ENCODE peak calls at places on chromosomes 3 and 15, in four cellular contexts. U, Z, Y and R are unnamed samples.

GRCh38 chr3:170836491-170836890 is 33.5 kb downstream of the RPL22L1 start:
- DNase-seq in U (no peak), Z (no peak), Y (no peak), R (no peak)

GRCh38 chr3:105956311-105956710 is 87.5 kb upstream of the CBLB start:
- DNase-seq in U (no peak), Z (no peak), Y (no peak), R (no peak)

GRCh38 chr15:89360294-89360971 is 25.8 kb upstream of the POLG start:
- DNase-seq in U (no peak), Z (no peak), Y (no peak), R (no peak)

GRCh38 chr15:34820110-34820509 is 24.8 kb upstream of the ACTC1 start:
- DNase-seq in U (no peak), Z (no peak), Y (no peak), R (no peak)

GRCh38 chr3:173238091-173238490 is 97.1 kb upstream of the SPATA16 start:
- DNase-seq in U (peak; percentile 5), Z (no peak), Y (no peak), R (no peak)

GRCh38 chr3:138673641-138674040 is 65.1 kb downstream of the FAIM start:
- DNase-seq in U (peak; percentile 18), Z (no peak), Y (no peak), R (no peak)

GRCh38 chr3:40876019-40876418 is 323.3 kb upstream of the CTNNB1 start:
- DNase-seq in U (no peak), Z (no peak), Y (no peak), R (no peak)

GRCh38 chr15:75844629-75845390 is 1.6 kb downstream of the UBE2Q2 start:
- DNase-seq in U (no peak), Z (no peak), Y (no peak), R (no peak)

GRCh38 chr15:60695713-60696522 is 217.0 kb upstream of the ICE2 start:
- DNase-seq in U (no peak), Z (no peak), Y (no peak), R (no peak)

GRCh38 chr3:185065059-185065458 is 87.8 kb downstream of the C3orf70 start:
- DNase-seq in U (peak; percentile 13), Z (no peak), Y (no peak), R (no peak)

GRCh38 chr15:92643849-92644815 is 11.4 kb downstream of the FAM174B start:
- DNase-seq in U (no peak), Z (no peak), Y (no peak), R (no peak)

GRCh38 chr3:96813134-96813819 is 1.1 kb upstream of the EPHA6 start:
- DNase-seq in U (peak; percentile 0), Z (peak; percentile 70), Y (peak; percentile 13), R (no peak)

GRCh38 chr15:29726553-29726952 is 95.7 kb downstream of the TJP1 start:
- DNase-seq in U (no peak), Z (no peak), Y (no peak), R (no peak)

GRCh38 chr3:133693821-133694220 is 32.1 kb upstream of the TOPBP1 start:
- DNase-seq in U (no peak), Z (no peak), Y (no peak), R (no peak)

GRCh38 chr3:184570501-184570900 is 8.9 kb downstream of the EPHB3 start:
- DNase-seq in U (no peak), Z (no peak), Y (no peak), R (no peak)

GRCh38 chr15:60179786-60180391 is 175.8 kb downstream of the FOXB1 start:
- DNase-seq in U (peak; percentile 40), Z (no peak), Y (peak; percentile 3), R (peak; percentile 16)

GRCh38 chr3:190173426-190173825 is 52.7 kb upstream of the P3H2 start:
- DNase-seq in U (no peak), Z (no peak), Y (no peak), R (no peak)

GRCh38 chr15:84979651-84980050 is 2.0 kb upstream of the PDE8A start:
- DNase-seq in U (peak; percentile 70), Z (no peak), Y (no peak), R (no peak)

GRCh38 chr3:153180860-153181372 is 18.9 kb downstream of the RAP2B start:
- DNase-seq in U (no peak), Z (no peak), Y (no peak), R (no peak)

GRCh38 chr3:106963446-106963845 is 413.8 kb upstream of the CCDC54 start:
- DNase-seq in U (no peak), Z (no peak), Y (no peak), R (no peak)

GRCh38 chr3:88180398-88180999 is 30.7 kb downstream of the C3orf38 start:
- DNase-seq in U (peak; percentile 60), Z (no peak), Y (peak; percentile 27), R (peak; percentile 10)

GRCh38 chr3:17075907-17076306 is 191.2 kb downstream of the PLCL2 start:
- DNase-seq in U (peak; percentile 24), Z (no peak), Y (no peak), R (no peak)

GRCh38 chr15:33027636-33028035 is 166.9 kb downstream of the FMN1 start:
- DNase-seq in U (no peak), Z (no peak), Y (no peak), R (no peak)

GRCh38 chr15:66294932-66295235 is 1.5 kb downstream of the DIS3L start:
- DNase-seq in U (peak; percentile 18), Z (no peak), Y (no peak), R (no peak)

GRCh38 chr3:95289295-95289694 is 1226.4 kb downstream of the NSUN3 start:
- DNase-seq in U (no peak), Z (no peak), Y (no peak), R (no peak)

GRCh38 chr3:127787071-127787490 is 35.2 kb downstream of the MGLL start:
- DNase-seq in U (no peak), Z (no peak), Y (no peak), R (no peak)

GRCh38 chr3:46378426-46378942 is 7.7 kb downstream of the CCR5 start:
- DNase-seq in U (peak; percentile 80), Z (peak; percentile 38), Y (no peak), R (peak; percentile 48)

GRCh38 chr15:52179278-52180195 is 11.7 kb downstream of the GNB5 start:
- DNase-seq in U (peak; percentile 70), Z (peak; percentile 56), Y (peak; percentile 37), R (peak; percentile 65)
- TF ChIP-seq EGR1 in U (peak; percentile 49), Z (peak; percentile 41), Y (no peak), R (peak; percentile 67)

DNA sequence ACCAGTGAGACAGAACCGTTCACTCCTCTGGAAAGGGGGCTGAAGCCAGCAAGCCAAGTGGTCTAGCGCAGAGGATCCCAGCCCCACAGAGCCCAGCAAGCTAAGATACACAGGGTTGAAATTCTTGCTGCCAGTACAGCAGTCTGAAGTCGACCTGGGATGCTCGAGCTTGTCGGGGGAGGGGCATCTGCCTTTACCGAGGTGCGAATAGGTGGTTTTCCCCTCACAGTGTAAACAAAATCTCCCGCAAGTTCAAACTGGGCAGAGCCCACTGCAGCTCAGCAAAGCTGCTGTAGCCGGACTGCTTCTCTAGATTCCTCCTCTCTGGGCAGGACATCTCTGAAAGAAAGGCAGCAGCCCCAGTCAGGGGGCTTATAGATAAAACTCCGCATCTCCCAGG is 11.4 kb downstream of the CEP97 start:
- DNase-seq in U (no peak), Z (no peak), Y (no peak), R (no peak)
- TF ChIP-seq EGR1 in U (no peak), Z (no peak), Y (no peak), R (no peak)

DNA sequence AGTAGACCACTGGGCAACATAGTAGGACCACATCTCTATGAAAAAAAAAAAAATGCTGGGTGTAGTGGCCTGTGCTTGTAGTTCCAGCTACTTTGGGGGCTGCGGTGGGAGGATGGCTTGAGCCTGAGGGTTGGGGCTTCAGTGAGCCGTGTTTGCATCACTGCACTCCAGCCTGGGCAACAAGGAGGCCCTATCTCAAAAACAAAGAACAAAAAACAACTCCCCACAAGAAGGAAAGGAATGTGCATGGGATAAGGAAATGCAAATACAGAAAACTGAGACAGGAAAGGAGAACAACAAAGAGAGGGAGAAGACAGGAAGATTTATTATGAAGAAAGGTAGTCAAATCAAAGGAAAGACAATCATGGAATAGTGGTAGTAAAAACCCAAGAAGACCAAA is 101.5 kb upstream of the PTX3 start:
- DNase-seq in U (no peak), Z (no peak), Y (no peak), R (no peak)
- TF ChIP-seq EGR1 in U (no peak), Z (no peak), Y (no peak), R (no peak)

DNA sequence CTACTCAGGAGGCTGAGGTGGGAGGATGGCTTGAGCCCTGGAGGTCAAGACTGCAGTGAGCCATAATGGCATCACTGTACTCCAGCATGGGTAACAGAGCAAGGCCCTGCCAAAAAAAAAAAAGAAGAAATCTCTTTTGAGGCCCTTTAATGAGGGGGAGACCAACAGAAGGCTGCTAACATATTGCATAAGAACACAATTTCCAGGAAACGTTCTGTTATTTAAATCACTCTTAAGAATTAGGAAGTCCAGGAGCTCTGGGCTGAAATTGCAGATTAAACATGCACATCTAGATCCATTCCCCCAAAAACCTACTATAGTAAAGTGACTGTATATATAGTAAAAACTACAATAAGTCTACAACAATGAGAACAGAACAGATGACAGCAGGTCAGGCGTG is 16.1 kb upstream of the BLM start:
- DNase-seq in U (no peak), Z (no peak), Y (no peak), R (no peak)
- TF ChIP-seq EGR1 in U (no peak), Z (no peak), Y (no peak), R (no peak)

DNA sequence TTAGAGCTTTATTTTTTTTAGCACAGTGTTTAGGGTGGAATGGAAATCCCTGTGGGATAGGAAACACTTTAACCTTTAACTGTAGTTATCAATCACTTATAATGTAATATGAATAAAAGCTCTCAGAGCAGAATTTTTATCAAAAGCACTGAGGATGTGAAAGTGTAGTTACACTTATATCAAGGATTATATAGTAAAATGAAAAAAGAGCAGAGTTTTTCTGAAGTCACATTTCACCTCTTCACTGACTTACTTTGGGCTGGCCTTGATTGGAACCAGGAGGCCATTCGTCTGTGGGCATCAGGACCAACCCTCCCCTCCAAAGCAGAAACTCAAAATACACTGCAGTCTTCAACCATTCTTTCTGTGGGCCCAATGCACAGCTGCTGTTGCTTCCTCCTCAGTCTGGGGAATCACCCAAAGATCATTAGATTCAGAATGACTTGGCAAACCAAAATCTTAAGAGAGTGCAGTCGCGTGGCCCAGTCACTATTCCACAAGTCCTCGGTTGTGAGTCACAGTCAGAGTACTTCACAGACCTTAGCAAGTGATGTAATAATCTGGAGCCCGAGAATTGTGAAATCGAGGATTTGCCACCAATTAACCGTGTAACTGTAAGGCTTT is 132.6 kb upstream of the COL8A1 start:
- DNase-seq in U (peak; percentile 0), Z (no peak), Y (peak; percentile 91), R (no peak)
- TF ChIP-seq EGR1 in U (no peak), Z (no peak), Y (no peak), R (no peak)

DNA sequence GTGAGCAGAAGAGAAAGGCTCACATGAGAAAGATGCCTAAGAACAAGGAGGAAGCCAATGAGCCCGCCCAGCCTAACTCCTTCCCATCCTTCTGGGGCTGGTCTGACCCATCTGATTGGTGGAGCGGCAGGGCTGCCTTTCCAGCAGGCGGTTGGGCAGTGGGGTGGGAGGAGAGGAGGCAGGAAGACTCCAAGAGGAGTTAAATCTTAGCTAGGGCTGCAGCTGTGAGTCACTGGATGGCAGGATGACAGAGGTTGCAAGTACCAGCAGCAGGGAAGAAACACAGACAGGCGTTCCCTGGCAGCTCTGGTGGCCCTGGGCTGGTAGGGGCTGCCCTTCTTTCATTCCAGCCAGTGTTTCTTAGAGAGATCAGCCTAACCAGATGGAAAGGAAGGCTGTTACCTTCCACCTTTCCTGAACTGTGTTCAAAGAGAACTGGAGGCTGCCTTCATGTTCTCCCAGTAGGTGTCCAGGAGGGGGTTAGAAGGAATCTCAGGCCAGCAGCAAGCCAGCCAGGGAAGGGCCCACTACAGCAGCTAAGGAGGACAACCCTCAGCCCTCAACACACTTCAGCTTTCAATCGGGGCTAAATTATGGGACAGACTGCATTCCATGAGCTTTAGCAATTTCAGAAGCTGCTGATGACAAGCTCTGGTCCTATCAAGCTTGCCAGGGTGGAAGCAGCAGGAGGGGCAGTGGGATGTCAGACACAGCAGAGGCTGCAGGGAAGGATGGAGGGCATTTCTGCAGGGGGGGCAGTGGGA is 50.3 kb downstream of the CHSY1 start:
- DNase-seq in U (peak; percentile 44), Z (peak; percentile 41), Y (no peak), R (peak; percentile 19)
- TF ChIP-seq EGR1 in U (no peak), Z (no peak), Y (no peak), R (no peak)